ENCODE peak calls at places on chromosomes 4 and X, in four cellular contexts. R is GM23338, N is NCI-H345, A is EL. V is an unnamed sample.

GRCh38 chrX:145843196-145843595 is 25.6 kb downstream of the SLITRK2 start:
- DNase-seq in R (peak), A (no peak), N (no peak), V (no peak)

GRCh38 chrX:46913710-46914109 is 1.5 kb downstream of the JADE3 start:
- DNase-seq in R (peak), N (no peak), A (peak), V (no peak)

GRCh38 chr4:142428715-142429114 is 417.4 kb downstream of the INPP4B start:
- DNase-seq in R (no peak), N (no peak), A (no peak), V (no peak)

GRCh38 chr4:67393699-67394281 is 151.5 kb downstream of the CENPC start:
- DNase-seq in R (peak), N (peak), A (peak), V (peak)

GRCh38 chrX:85107407-85107806 is 103.7 kb downstream of the APOOL start:
- DNase-seq in A (no peak), R (no peak), N (no peak), V (no peak)

GRCh38 chrX:110755061-110755460 is 40.6 kb downstream of the CHRDL1 start:
- DNase-seq in R (no peak), N (no peak), A (peak), V (peak)

GRCh38 chrX:22534643-22535042 is 261.9 kb downstream of the CBLL2 start:
- DNase-seq in A (peak), R (no peak), N (no peak), V (peak)

GRCh38 chr4:47313396-47313795 is 150.1 kb downstream of the COMMD8 start:
- DNase-seq in A (no peak), R (no peak), N (no peak), V (peak)

GRCh38 chr4:13541176-13541604 is 3.1 kb downstream of the NKX3-2 start:
- DNase-seq in R (no peak), A (no peak), N (no peak), V (no peak)

GRCh38 chr4:6360385-6360784 is 90.7 kb downstream of the WFS1 start:
- DNase-seq in R (peak), N (no peak), A (peak), V (no peak)

GRCh38 chr4:99201687-99202086 is 17.4 kb downstream of the ADH6 start:
- DNase-seq in A (no peak), R (no peak), N (no peak), V (no peak)

GRCh38 chrX:119417842-119418241 is 18.7 kb downstream of the SLC25A43 start:
- DNase-seq in N (no peak), A (no peak), R (no peak), V (no peak)

GRCh38 chrX:103356897-103357296 is 591 bp downstream of the TCEAL9 start:
- DNase-seq in N (peak), R (peak), A (no peak), V (no peak)

GRCh38 chrX:97898798-97899197 is 1015.1 kb downstream of the RPA4 start:
- DNase-seq in A (peak), N (no peak), R (no peak), V (peak)

GRCh38 chrX:42746606-42747005 is 31.4 kb downstream of the PPP1R2C start:
- DNase-seq in A (peak), R (no peak), N (no peak), V (peak)

GRCh38 chrX:9072281-9072680 is 38.4 kb upstream of the FAM9B start:
- DNase-seq in N (no peak), A (peak), R (no peak), V (no peak)

GRCh38 chr4:104490770-104491395 is 3.8 kb downstream of the CXXC4 start:
- DNase-seq in R (peak), N (peak), A (peak), V (peak)

GRCh38 chr4:128812360-128812958 is 3.0 kb downstream of the JADE1 start:
- DNase-seq in A (peak), R (peak), N (peak), V (peak)

GRCh38 chr4:148495463-148495862 is 53.2 kb upstream of the NR3C2 start:
- DNase-seq in R (no peak), N (no peak), A (no peak), V (no peak)

GRCh38 chr4:97892596-97893266 is 250.5 kb downstream of the STPG2 start:
- DNase-seq in N (no peak), A (no peak), R (no peak), V (no peak)

GRCh38 chrX:39946822-39947221 is 150.9 kb downstream of the BCOR start:
- DNase-seq in R (no peak), A (peak), N (no peak), V (peak)

GRCh38 chr4:140556372-140557085 is 12.2 kb downstream of the UCP1 start:
- DNase-seq in N (no peak), A (no peak), R (peak), V (no peak)

GRCh38 chrX:114166601-114167000 is 417.3 kb upstream of the HTR2C start:
- DNase-seq in N (no peak), R (no peak), A (no peak), V (no peak)

GRCh38 chr4:17780461-17781071 is 855 bp downstream of the FAM184B start:
- DNase-seq in N (peak), R (no peak), A (peak), V (peak)

GRCh38 chr4:95505801-95506200 is 43.0 kb downstream of the UNC5C start:
- DNase-seq in R (no peak), N (no peak), A (no peak), V (no peak)

GRCh38 chr4:151921811-151922210 is 161.0 kb upstream of the GATB start:
- DNase-seq in R (no peak), A (peak), N (no peak), V (peak)

GRCh38 chr4:177393236-177393635 is 49.0 kb downstream of the AGA start:
- DNase-seq in R (no peak), A (no peak), N (no peak), V (no peak)

GRCh38 chr4:185068837-185069236 is 50.5 kb downstream of the HELT start:
- DNase-seq in A (no peak), R (peak), N (no peak), V (no peak)

GRCh38 chr4:87920478-87920877 is 55.0 kb upstream of the SPP1 start:
- DNase-seq in A (no peak), N (no peak), R (peak), V (no peak)

GRCh38 chr4:5865896-5866599 is 26.8 kb downstream of the CRMP1 start:
- DNase-seq in A (no peak), N (no peak), R (no peak), V (peak)

GRCh38 chrX:50003927-50004326 is 81.5 kb downstream of the CLCN5 start:
- DNase-seq in R (no peak), N (no peak), A (no peak), V (no peak)

GRCh38 chr4:81493895-81494490 is 22.3 kb upstream of the RASGEF1B start:
- DNase-seq in N (no peak), A (no peak), R (no peak), V (no peak)

GRCh38 chr4:13705521-13706035 is 78.1 kb upstream of the BOD1L1 start:
- DNase-seq in A (no peak), R (peak), N (no peak), V (no peak)

GRCh38 chr4:163392328-163392727 is 48.6 kb downstream of the NPY5R start:
- DNase-seq in R (no peak), A (no peak), N (no peak), V (no peak)

GRCh38 chrX:9955506-9955905 is 11.7 kb upstream of the CLDN34 start:
- DNase-seq in A (peak), N (no peak), R (no peak), V (peak)

GRCh38 chr4:124526760-124527159 is 185.8 kb downstream of the ANKRD50 start:
- DNase-seq in N (no peak), A (no peak), R (no peak), V (no peak)

GRCh38 chr4:3336389-3337356 is 43.9 kb downstream of the RGS12 start:
- DNase-seq in A (no peak), R (no peak), N (no peak), V (peak)